ENCODE peak calls at places on chromosomes 16 and 17, in four cellular contexts. One of them, this sample, is unnamed.

GRCh38 chr17:37742762-37743611 is 1.9 kb downstream of the HNF1B start:
- DNase-seq in RWPE1: no peak
- DNase-seq in GM10248: peak; percentile 43
- DNase-seq in lower leg skin: no peak
- DNase-seq in this sample: no peak

GRCh38 chr17:65389426-65389825 is 172.0 kb downstream of the AXIN2 start:
- DNase-seq in RWPE1: no peak
- DNase-seq in GM10248: no peak
- DNase-seq in lower leg skin: no peak
- DNase-seq in this sample: no peak

GRCh38 chr17:41777579-41778188 is 8.8 kb downstream of the JUP start:
- DNase-seq in RWPE1: peak; percentile 58
- DNase-seq in GM10248: no peak
- DNase-seq in lower leg skin: no peak
- DNase-seq in this sample: no peak

GRCh38 chr17:63834431-63835166 is 7.1 kb upstream of the FTSJ3 start:
- DNase-seq in RWPE1: peak; percentile 49
- DNase-seq in GM10248: peak; percentile 66
- DNase-seq in lower leg skin: no peak
- DNase-seq in this sample: peak; percentile 83

GRCh38 chr16:69405757-69406156 is 18.7 kb upstream of the CYB5B start:
- DNase-seq in RWPE1: no peak
- DNase-seq in GM10248: no peak
- DNase-seq in lower leg skin: no peak
- DNase-seq in this sample: no peak

GRCh38 chr16:88519240-88519639 is 51.0 kb upstream of the ZC3H18 start:
- DNase-seq in RWPE1: no peak
- DNase-seq in GM10248: no peak
- DNase-seq in lower leg skin: no peak
- DNase-seq in this sample: no peak

GRCh38 chr16:69861276-69862030 is 89.7 kb upstream of the CLEC18A start:
- DNase-seq in RWPE1: no peak
- DNase-seq in GM10248: no peak
- DNase-seq in lower leg skin: no peak
- DNase-seq in this sample: no peak

GRCh38 chr17:64406321-64407200 is 15.9 kb upstream of the PECAM1 start:
- DNase-seq in RWPE1: no peak
- DNase-seq in GM10248: no peak
- DNase-seq in lower leg skin: peak; percentile 58
- DNase-seq in this sample: peak; percentile 15

GRCh38 chr17:71208111-71208704 is 912.6 kb upstream of the SOX9 start:
- DNase-seq in RWPE1: peak; percentile 71
- DNase-seq in GM10248: no peak
- DNase-seq in lower leg skin: no peak
- DNase-seq in this sample: no peak

GRCh38 chr17:48611681-48612455 is 1.1 kb upstream of the HOXB7 start:
- DNase-seq in RWPE1: no peak
- DNase-seq in GM10248: no peak
- DNase-seq in lower leg skin: no peak
- DNase-seq in this sample: no peak

GRCh38 chr16:50371936-50372595 is 3.3 kb upstream of the BRD7 start:
- DNase-seq in RWPE1: no peak
- DNase-seq in GM10248: no peak
- DNase-seq in lower leg skin: no peak
- DNase-seq in this sample: no peak

This sample was measured in MM.1S.